ENCODE peak calls at places on chromosomes 3 and 15, in five cellular contexts. N, G, X, B and H are unnamed samples.

GRCh38 chr3:40829876-40830275 is 305.1 kb downstream of the ZNF621 start:
- DNase-seq in X (no peak), N (no peak), G (no peak), B (no peak), H (no peak)

GRCh38 chr3:182746959-182747358 is 46.3 kb upstream of the ATP11B start:
- DNase-seq in G (no peak), B (no peak), N (no peak), X (no peak), H (no peak)

GRCh38 chr15:77187751-77188464 is 117.0 kb upstream of the TSPAN3 start:
- DNase-seq in N (no peak), B (no peak), X (no peak), G (no peak), H (no peak)

GRCh38 chr3:128226186-128226725 is 73.0 kb downstream of the EEFSEC start:
- DNase-seq in B (no peak), N (no peak), X (no peak), G (no peak), H (no peak)

GRCh38 chr15:51030649-51031316 is 63.9 kb downstream of the TNFAIP8L3 start:
- DNase-seq in N (no peak), G (no peak), B (no peak), X (peak; percentile 35), H (no peak)

GRCh38 chr3:48826451-48826850 is 21.2 kb downstream of the PRKAR2A start:
- DNase-seq in N (no peak), G (no peak), X (no peak), B (no peak), H (no peak)

GRCh38 chr3:87420171-87420570 is 143.8 kb upstream of the POU1F1 start:
- DNase-seq in B (no peak), X (no peak), N (no peak), G (no peak), H (no peak)

GRCh38 chr3:73561494-73561893 is 63.2 kb downstream of the PDZRN3 start:
- DNase-seq in X (no peak), G (no peak), B (no peak), N (no peak), H (no peak)

GRCh38 chr15:61155741-61156700 is 73.1 kb downstream of the RORA start:
- DNase-seq in G (no peak), N (no peak), X (peak; percentile 15), B (no peak), H (no peak)

GRCh38 chr3:72977060-72977459 is 19.6 kb upstream of the PPP4R2 start:
- DNase-seq in N (no peak), G (no peak), X (no peak), B (no peak), H (no peak)

GRCh38 chr3:2645001-2645400 is 465.2 kb downstream of the IL5RA start:
- DNase-seq in B (no peak), X (no peak), G (no peak), N (no peak), H (no peak)

GRCh38 chr3:148233403-148233802 is 464.3 kb upstream of the AGTR1 start:
- DNase-seq in B (no peak), N (no peak), G (no peak), X (no peak), H (no peak)

GRCh38 chr3:132606085-132606484 is 9.0 kb downstream of the ACKR4 start:
- DNase-seq in N (no peak), X (no peak), B (no peak), G (no peak), H (no peak)

GRCh38 chr3:125206934-125207333 is 5.6 kb downstream of the SLC12A8 start:
- DNase-seq in G (no peak), X (no peak), B (no peak), N (no peak), H (no peak)

GRCh38 chr3:7683431-7683830 is 818.2 kb upstream of the LMCD1 start:
- DNase-seq in N (no peak), G (no peak), B (no peak), X (no peak), H (no peak)

GRCh38 chr3:183892610-183893214 is 8.0 kb upstream of the PARL start:
- DNase-seq in X (no peak), G (no peak), N (no peak), B (no peak), H (no peak)

DNA sequence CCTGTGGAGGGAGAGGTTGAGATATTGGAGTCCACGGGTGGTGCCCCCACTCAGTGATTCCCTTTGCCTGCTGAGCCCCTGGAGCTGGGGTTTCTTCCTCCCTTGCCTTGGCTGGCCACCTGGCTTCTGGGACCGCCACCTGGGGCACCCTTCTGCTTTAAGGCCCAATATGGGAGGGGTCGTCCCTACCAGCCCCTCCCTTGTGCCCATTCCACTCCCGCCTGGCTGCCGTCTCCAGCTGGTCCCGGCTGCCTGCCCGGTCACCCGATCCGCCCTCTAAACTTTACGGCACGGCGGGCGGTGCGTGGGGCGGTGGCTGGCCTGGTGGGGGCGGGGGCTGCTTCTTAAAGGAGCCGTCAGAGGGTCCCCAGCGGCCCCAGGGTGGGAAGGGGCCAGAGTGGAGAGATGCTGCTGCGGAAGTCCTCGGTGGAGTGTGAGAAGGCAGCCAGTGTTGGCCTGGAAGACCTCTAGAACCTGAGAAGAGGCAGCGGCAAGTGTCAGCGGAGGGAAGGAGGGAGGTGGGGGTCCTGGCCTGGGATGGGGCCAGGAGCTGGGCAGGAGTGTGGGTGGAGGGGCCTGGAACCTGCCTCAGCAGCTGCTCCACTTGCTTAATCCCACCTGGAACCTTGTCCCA is 1.6 kb upstream of the SEMA3B start:
- DNase-seq in B (peak; percentile 88), X (peak; percentile 84), G (no peak), N (no peak), H (peak; percentile 80)
- H3K27ac ChIP-seq in B (peak overlapping the region; percentile 89), X (peak overlapping the region; percentile 93), G (peak overlapping the region; percentile 88), N (no peak overlapping the region), H (peak overlapping the region; percentile 93)

GRCh38 chr3:134312072-134312872 is 61.6 kb upstream of the RYK start:
- DNase-seq in N (no peak), G (no peak), X (peak; percentile 86), B (no peak), H (peak; percentile 70)
- H3K4me1 ChIP-seq in N (no peaks in the 10 kb centered on the region), G (peaks cover 58% of the 10 kb centered on the region), X (peaks cover 64% of the 10 kb centered on the region), B (peaks cover 30% of the 10 kb centered on the region), H (peaks cover 77% of the 10 kb centered on the region)

DNA sequence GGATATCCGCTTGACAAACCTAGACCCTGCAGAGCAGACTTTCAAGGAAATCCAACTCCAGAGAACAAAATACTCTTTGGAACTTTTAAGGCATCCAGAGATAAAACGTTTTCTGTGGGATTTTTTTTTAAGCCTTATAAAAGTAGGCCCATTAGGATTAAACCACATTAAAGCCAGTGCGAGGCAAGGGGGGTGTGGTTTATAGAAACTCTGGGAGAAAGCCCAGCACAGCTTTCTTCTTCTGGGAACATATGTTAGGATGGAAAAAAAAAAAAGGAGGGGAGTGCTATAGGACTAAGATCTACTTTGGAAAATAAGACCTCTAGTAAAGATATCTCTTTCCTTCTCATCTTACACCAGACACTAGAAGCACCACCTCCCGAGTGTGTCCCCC is 4.0 kb downstream of the SHOX2 start:
- DNase-seq in X (no peak), N (no peak), B (no peak), G (no peak), H (no peak)
- H3K27me3 ChIP-seq in X (no peaks in the 10 kb centered on the region), N (peaks cover 93% of the 10 kb centered on the region), B (peaks cover 98% of the 10 kb centered on the region), G (no peaks in the 10 kb centered on the region), H (peaks cover 100% of the 10 kb centered on the region)

GRCh38 chr3:177595789-177596188 is 398.5 kb upstream of the TBL1XR1 start:
- DNase-seq in B (no peak), N (no peak), G (no peak), X (no peak), H (no peak)

GRCh38 chr3:177596248-177596821 is 399.1 kb upstream of the TBL1XR1 start:
- DNase-seq in G (peak; percentile 21), N (no peak), B (no peak), X (no peak), H (no peak)

GRCh38 chr3:177596822-177597271 is 399.6 kb upstream of the TBL1XR1 start:
- DNase-seq in G (no peak), X (no peak), N (no peak), B (no peak), H (no peak)

GRCh38 chr3:177598110-177598833 is 401.0 kb upstream of the TBL1XR1 start:
- DNase-seq in B (no peak), G (no peak), X (no peak), N (no peak), H (no peak)

DNA sequence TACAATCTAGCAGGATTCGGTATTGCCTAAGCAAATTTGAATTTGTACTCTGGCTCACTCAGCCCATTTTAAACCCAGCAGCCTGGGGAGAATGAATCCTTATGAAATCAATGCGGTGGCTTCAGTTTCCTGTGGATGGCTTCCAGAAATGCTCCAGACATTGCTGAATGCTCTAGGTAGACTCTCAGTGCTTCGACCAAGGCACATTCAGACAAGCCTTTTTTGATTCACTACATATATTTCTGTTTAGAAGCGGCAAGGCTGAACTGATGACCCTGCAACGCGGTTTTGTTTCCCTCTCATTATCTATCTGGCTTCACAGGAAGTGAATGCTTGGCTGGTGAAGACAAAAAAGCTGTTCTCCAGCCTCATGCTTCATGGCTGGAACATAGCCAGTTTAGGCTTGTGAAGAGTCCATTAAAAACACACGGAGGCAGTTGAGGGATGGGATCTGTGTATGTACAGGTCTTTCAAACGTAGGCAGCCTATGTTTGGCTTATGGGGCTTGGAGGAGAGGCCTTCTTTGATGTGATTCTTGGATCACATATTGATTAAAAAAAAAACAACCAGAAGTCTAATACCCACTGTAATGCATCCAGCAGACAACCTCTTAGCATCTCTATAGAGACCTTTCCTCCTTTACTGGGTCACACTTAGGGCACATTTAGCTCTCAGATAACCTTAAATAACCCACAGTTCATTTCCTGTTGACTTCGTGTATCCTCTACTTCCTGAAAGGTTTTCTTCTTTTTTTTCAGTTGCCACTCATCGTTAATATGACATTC is 400.2 kb upstream of the TBL1XR1 start:
- DNase-seq in B (no peak), N (peak; percentile 13), G (no peak), X (no peak), H (no peak)
- H3K27ac ChIP-seq in B (peak overlapping the region; percentile 66), N (peak overlapping the region; percentile 44), G (no peak overlapping the region), X (peak overlapping the region; percentile 65), H (peak overlapping the region; percentile 73)

GRCh38 chr15:74616996-74617395 is 1.4 kb downstream of the CLK3 start:
- DNase-seq in N (no peak), G (no peak), B (no peak), X (no peak), H (no peak)

GRCh38 chr15:74613953-74614743 is 1.5 kb upstream of the CLK3 start:
- DNase-seq in B (no peak), G (no peak), N (no peak), X (no peak), H (no peak)

GRCh38 chr15:74616020-74616939 is 644 bp downstream of the CLK3 start:
- DNase-seq in X (peak; percentile 84), B (peak; percentile 85), N (peak; percentile 81), G (no peak), H (peak; percentile 86)

GRCh38 chr15:74614744-74615312 is 808 bp upstream of the CLK3 start:
- DNase-seq in G (no peak), B (peak; percentile 93), N (peak; percentile 93), X (peak; percentile 80), H (peak; percentile 93)

DNA sequence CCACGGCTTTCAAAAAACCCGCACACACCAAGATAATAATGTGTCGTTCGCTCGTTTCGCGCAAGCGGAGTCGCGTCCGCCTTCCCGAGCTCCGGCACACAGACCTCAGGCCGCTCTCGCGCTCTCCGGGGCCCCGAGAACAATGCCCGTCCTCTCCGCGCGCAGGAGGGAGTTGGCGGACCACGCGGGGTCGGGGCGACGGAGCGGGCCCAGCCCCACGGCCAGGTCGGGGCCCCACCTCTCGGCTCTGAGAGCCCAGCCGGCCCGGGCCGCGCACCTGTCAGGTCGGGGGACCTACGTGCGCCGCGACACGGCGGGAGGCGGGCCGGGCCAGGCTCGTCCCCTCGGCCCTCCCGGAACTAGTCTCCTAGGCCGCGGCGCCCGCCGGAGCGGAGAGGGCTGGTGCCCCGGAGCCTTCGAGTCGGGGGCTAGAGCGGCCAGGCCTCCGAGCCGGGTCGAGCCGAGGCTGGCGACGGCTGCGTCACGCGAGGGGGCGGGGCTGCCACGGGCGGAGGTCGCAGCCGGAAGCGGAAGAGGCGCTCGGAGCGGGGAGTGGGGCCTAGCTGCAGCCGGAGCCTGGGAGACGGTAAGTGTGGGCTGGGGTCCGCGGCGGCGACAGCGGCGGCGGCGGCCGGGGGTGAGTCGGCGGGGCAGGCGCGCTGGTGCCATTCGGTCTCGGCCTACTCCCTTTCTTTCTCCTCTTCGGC is at the start of gene CLK3:
- DNase-seq in X (peak; percentile 97), B (peak; percentile 98), N (peak; percentile 99), G (peak; percentile 86), H (peak; percentile 98)
- H3K4me1 ChIP-seq in X (peaks cover 48% of the 10 kb centered on the region), B (peaks cover 33% of the 10 kb centered on the region), N (peaks cover 22% of the 10 kb centered on the region), G (peaks cover 9% of the 10 kb centered on the region), H (peaks cover 42% of the 10 kb centered on the region)